ENCODE peak calls at places on chromosomes 1 and 21, in nine cellular contexts. P, V, R, K, A, Q, S, I and M are unnamed samples.

GRCh38 chr1:3651939-3652537 is at the start of gene TP73:
- DNase-seq in P (peak; percentile 66), V (no peak), R (no peak), K (no peak), A (no peak), Q (peak; percentile 68), S (no peak), I (no peak), M (no peak)

GRCh38 chr1:159900086-159900680 is at the start of gene CFAP45:
- DNase-seq in P (no peak), V (peak; percentile 89), R (no peak), K (no peak), A (no peak), Q (peak; percentile 90), S (peak; percentile 86), I (no peak), M (no peak)

GRCh38 chr1:116374340-116375164 is 1.5 kb downstream of the ATP1A1 start:
- DNase-seq in P (no peak), V (no peak), R (peak; percentile 24), K (peak; percentile 74), A (no peak), Q (peak; percentile 9), S (peak; percentile 21), I (no peak), M (no peak)

GRCh38 chr1:183735069-183735860 is 69.7 kb upstream of the RGL1 start:
- DNase-seq in P (no peak), V (no peak), R (no peak), K (no peak), A (no peak), Q (no peak), S (no peak), I (no peak), M (no peak)

GRCh38 chr1:152626688-152627087 is 3.8 kb upstream of the LCE3A start:
- DNase-seq in P (no peak), V (no peak), R (no peak), K (no peak), A (no peak), Q (no peak), S (no peak), I (no peak), M (no peak)

GRCh38 chr21:35509004-35509704 is 460.1 kb upstream of the RUNX1 start:
- DNase-seq in P (no peak), V (no peak), R (no peak), K (no peak), A (no peak), Q (no peak), S (no peak), I (peak; percentile 85), M (no peak)

GRCh38 chr1:33893147-33893830 is 29.4 kb downstream of the HMGB4 start:
- DNase-seq in P (no peak), V (peak; percentile 42), R (no peak), K (no peak), A (no peak), Q (no peak), S (no peak), I (no peak), M (no peak)

GRCh38 chr1:52907068-52907811 is 14.3 kb downstream of the ECHDC2 start:
- DNase-seq in P (no peak), V (no peak), R (no peak), K (no peak), A (no peak), Q (no peak), S (no peak), I (no peak), M (no peak)

GRCh38 chr1:172514108-172514507 is 18.8 kb upstream of the SUCO start:
- DNase-seq in P (no peak), V (no peak), R (no peak), K (no peak), A (no peak), Q (no peak), S (no peak), I (no peak), M (no peak)

GRCh38 chr1:246705368-246705767 is 18.8 kb upstream of the SCCPDH start:
- DNase-seq in P (no peak), V (peak; percentile 88), R (no peak), K (no peak), A (no peak), Q (no peak), S (no peak), I (no peak), M (peak; percentile 78)

GRCh38 chr1:67522001-67522441 is 91.8 kb upstream of the SERBP1 start:
- DNase-seq in P (no peak), V (no peak), R (no peak), K (no peak), A (no peak), Q (no peak), S (no peak), I (no peak), M (no peak)

GRCh38 chr1:8121261-8122159 is 95.4 kb upstream of the ERRFI1 start:
- DNase-seq in P (no peak), V (peak; percentile 95), R (no peak), K (no peak), A (no peak), Q (peak; percentile 19), S (no peak), I (no peak), M (peak; percentile 84)